ENCODE peak calls at places on chromosomes 11 and 22, in four cellular contexts. K, T, L and E are unnamed samples.

GRCh38 chr11:87463486-87464102 is 425.9 kb downstream of the TMEM135 start:
- DNase-seq in K (peak), T (no peak), L (no peak), E (no peak)

GRCh38 chr11:10657308-10658271 is 36.0 kb downstream of the IRAG1 start:
- DNase-seq in K (peak), T (peak), L (no peak), E (peak)

GRCh38 chr11:10758959-10759358 is 7.9 kb downstream of the CTR9 start:
- DNase-seq in K (no peak), T (peak), L (no peak), E (peak)

GRCh38 chr11:87176044-87176443 is 138.3 kb downstream of the TMEM135 start:
- DNase-seq in K (peak), T (no peak), L (no peak), E (no peak)

GRCh38 chr11:116342148-116342547 is 430.6 kb downstream of the BUD13 start:
- DNase-seq in K (no peak), T (no peak), L (no peak), E (no peak)

GRCh38 chr11:2685566-2686359 is 14.0 kb downstream of the KCNQ1OT1 start:
- DNase-seq in K (no peak), T (no peak), L (no peak), E (no peak)

GRCh38 chr22:49622241-49623105 is 205.2 kb downstream of the BRD1 start:
- DNase-seq in K (no peak), T (no peak), L (no peak), E (no peak)

GRCh38 chr22:31612891-31613285 is 49.1 kb downstream of the PISD start:
- DNase-seq in K (no peak), T (no peak), L (no peak), E (no peak)

GRCh38 chr11:83680351-83680750 is 394.2 kb upstream of the CCDC90B start:
- DNase-seq in K (no peak), T (no peak), L (no peak), E (no peak)

DNA sequence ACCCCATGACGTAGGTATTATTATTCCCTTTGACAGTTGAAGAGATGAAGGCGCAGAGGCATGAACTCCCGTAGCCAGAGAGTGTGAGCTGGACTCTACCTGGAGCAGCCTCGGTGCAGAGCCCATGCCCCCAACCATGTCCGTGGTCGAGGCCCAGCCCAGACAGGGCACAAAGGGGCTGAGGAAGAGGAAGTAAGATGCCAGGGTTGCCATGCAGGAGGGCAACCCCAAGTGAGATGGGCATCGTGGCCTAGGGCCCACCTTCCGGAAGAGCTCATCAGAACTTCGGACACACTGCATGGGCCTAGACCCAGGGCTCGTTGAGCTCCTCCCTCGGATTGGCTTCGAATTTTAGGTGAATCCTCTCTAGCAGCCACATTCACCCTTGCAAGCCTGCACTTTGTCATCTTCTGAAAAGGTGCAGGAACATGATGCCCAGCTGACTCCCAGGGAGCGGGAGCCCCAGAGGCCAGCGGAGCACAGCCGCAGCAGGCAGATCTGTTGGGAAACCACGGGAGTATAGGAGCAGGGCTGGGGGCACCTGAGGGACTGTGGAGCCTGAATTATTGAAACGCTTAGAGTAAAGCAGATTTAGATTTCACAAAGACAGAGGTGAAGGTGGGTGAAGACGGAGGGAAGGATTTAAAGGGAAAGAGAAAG is 29.0 kb upstream of the JAM3 start:
- DNase-seq in K (no peak), T (no peak), L (no peak), E (no peak)
- H3K4me3 ChIP-seq in K (no peak), T (no peak), L (no peak), E (no peak)

DNA sequence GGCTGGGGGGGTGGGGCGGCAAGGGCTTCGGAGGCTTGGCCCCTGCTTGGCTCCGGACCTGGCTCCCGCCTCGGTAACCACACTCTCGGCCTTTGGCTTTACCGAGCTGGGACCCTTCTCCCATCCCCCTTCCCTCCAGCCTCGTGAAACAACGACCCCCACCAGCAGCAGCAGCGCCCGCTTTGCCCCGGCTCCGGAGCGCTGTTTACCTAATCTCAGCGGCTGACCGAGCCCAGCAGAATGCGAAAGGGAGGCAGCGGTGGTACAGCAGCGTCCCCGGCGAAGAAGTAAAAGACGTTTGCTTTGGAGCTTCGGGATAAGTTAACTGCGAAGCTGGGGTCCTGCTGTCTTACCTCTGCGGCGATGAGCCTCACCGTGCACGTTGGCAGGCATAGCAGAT is 2.0 kb upstream of the LARGE1 start:
- DNase-seq in K (no peak), T (no peak), L (no peak), E (peak)
- H3K4me3 ChIP-seq in K (peak), T (no peak), L (no peak), E (peak)

GRCh38 chr22:22196018-22196533 is 48.5 kb upstream of the VPREB1 start:
- DNase-seq in K (no peak), T (no peak), L (no peak), E (no peak)
- H3K4me3 ChIP-seq in K (no peak), T (no peak), L (no peak), E (no peak)

DNA sequence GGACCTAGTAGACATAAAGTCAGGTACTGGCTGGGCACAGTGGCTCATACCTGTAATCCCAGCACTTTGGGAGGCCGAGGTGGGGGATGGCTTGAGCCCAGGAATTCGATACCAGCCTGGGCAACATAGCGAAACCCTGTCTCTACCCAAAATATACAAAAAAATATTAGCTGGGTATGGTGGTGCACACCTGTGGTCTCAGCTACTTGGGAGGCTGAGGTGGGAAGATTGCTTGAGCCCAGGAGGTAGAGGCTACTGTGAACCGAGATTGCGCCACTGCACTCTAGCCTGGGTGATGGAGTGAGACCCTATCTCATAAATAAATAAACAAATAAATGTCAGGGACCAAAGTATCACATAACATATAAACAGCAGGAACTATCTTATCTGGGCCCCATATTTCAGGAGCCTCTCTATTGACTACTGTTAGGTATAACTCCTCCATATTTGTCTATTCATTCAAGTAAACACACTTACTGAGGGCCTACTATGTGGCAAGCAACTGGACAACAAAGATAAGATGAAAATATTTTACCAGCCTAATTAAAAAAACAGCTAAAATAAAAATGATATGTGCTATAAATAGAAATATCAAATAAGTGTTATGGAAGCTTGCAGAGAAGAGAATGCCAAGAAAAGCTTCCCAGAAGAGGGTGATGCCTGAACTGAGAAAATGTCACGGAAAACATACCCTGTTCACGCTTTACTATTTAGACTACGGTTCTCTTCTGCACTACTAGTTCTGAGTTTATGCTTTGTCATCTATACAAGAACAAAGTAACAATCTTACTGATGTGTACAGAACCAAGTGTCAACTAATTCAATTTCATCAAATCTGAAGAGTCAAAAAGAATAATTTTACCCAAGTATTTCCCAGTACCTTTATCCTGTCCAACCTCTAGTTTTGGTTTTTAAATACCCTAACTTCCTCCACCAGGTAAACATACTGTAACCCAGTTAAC is 1.9 kb downstream of the NUP98 start:
- DNase-seq in K (no peak), T (no peak), L (peak), E (no peak)
- H3K4me3 ChIP-seq in K (peak), T (peak), L (peak), E (peak)

GRCh38 chr11:64863381-64864060 is 14.9 kb downstream of the EHD1 start:
- DNase-seq in K (no peak), T (no peak), L (no peak), E (no peak)

GRCh38 chr11:64865286-64866172 is 12.9 kb downstream of the EHD1 start:
- DNase-seq in K (no peak), T (no peak), L (no peak), E (no peak)

GRCh38 chr11:64866173-64866491 is 12.3 kb downstream of the EHD1 start:
- DNase-seq in K (no peak), T (no peak), L (no peak), E (no peak)

GRCh38 chr11:64864135-64864472 is 14.3 kb downstream of the EHD1 start:
- DNase-seq in K (no peak), T (no peak), L (no peak), E (no peak)

GRCh38 chr11:64864473-64865285 is 13.7 kb downstream of the EHD1 start:
- DNase-seq in K (no peak), T (peak), L (no peak), E (no peak)
- H3K4me3 ChIP-seq in K (no peak), T (no peak), L (peak), E (no peak)